ENCODE peak calls at places on chromosomes 4 and X, in four cellular contexts. V, D, M and J are unnamed samples.

GRCh38 chr4:181498148-181498547 is 745.1 kb upstream of the TENM3 start:
- DNase-seq in V (no peak), M (no peak), D (no peak), J (no peak)

GRCh38 chr4:21366312-21366711 is 582.3 kb downstream of the KCNIP4 start:
- DNase-seq in M (no peak), V (no peak), D (no peak), J (no peak)

GRCh38 chr4:185716008-185716976 is 95.7 kb downstream of the SORBS2 start:
- DNase-seq in M (no peak), D (no peak), V (no peak), J (no peak)

GRCh38 chr4:65983062-65983461 is 312.8 kb upstream of the EPHA5 start:
- DNase-seq in V (no peak), D (no peak), M (peak), J (no peak)

GRCh38 chr4:52853351-52853750 is 8.8 kb upstream of the RASL11B start:
- DNase-seq in V (peak), D (no peak), M (no peak), J (no peak)

GRCh38 chrX:39445336-39445735 is 644.1 kb downstream of the MID1IP1 start:
- DNase-seq in M (no peak), D (no peak), V (no peak), J (peak)

GRCh38 chr4:29002151-29002550 is 1718.0 kb upstream of the PCDH7 start:
- DNase-seq in V (no peak), M (no peak), D (no peak), J (no peak)

GRCh38 chr4:114474401-114474800 is 124.2 kb upstream of the UGT8 start:
- DNase-seq in M (peak), V (no peak), D (no peak), J (peak)

GRCh38 chr4:89056292-89056952 is 563 bp downstream of the FAM13A start:
- DNase-seq in D (no peak), M (no peak), V (no peak), J (no peak)

GRCh38 chr4:153207561-153207960 is 3.3 kb downstream of the TRIM2 start:
- DNase-seq in D (peak), V (no peak), M (peak), J (peak)

GRCh38 chr4:185656467-185656890 is 121.2 kb upstream of the PDLIM3 start:
- DNase-seq in D (peak), V (no peak), M (peak), J (no peak)

GRCh38 chr4:7675612-7676320 is 241.0 kb upstream of the PSAPL1 start:
- DNase-seq in V (no peak), D (no peak), M (no peak), J (no peak)

GRCh38 chrX:65034292-65034640 is 58.0 kb upstream of the ZC4H2 start:
- DNase-seq in M (no peak), D (no peak), V (no peak), J (no peak)

GRCh38 chrX:65035451-65035779 is 59.2 kb upstream of the ZC4H2 start:
- DNase-seq in D (peak), V (peak), M (peak), J (no peak)

DNA sequence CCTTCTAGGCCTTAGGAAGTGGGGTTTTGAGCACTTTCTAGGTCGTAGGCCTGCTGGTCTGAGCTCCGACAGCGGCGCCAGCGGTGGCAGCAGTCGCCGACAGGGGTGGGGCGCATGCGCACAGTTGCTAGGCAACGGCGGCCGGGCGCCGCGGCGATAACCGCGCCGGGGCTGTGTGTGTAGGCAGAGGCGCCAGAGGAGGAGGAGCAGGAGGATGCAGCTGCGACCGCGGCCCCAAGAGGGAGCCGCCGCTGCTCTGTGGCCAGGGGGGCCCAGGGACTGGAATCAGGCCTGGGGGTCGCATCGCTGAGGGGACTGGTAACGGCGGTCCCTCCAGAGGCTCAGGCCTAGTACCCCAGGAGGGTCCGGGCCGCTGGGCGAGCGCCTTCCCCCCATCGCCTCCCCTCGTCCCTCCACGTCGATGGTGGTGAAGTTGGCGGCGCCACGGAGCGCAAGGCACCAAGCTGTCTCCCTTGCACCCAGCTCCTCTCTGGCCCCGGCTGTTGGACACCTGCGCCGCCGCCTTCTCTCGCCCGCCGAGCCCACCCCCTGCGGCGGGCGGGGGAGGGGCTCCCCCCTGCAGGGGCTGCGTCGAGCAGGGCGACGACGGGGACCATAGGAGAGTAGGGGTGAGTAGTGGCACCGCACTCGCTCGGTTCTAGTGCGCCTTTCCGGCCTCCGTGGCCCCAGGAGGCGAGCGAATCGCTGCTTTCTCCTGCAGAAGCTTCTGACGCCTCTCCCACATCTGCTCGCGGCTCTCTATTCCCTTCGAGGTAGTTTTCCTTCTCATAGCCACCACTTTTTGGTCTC is 58.6 kb upstream of the ZC4H2 start:
- DNase-seq in V (peak), D (peak), M (peak), J (no peak)
- TF ChIP-seq CTCF in V (peak), D (peak), M (peak), J (no peak)

DNA sequence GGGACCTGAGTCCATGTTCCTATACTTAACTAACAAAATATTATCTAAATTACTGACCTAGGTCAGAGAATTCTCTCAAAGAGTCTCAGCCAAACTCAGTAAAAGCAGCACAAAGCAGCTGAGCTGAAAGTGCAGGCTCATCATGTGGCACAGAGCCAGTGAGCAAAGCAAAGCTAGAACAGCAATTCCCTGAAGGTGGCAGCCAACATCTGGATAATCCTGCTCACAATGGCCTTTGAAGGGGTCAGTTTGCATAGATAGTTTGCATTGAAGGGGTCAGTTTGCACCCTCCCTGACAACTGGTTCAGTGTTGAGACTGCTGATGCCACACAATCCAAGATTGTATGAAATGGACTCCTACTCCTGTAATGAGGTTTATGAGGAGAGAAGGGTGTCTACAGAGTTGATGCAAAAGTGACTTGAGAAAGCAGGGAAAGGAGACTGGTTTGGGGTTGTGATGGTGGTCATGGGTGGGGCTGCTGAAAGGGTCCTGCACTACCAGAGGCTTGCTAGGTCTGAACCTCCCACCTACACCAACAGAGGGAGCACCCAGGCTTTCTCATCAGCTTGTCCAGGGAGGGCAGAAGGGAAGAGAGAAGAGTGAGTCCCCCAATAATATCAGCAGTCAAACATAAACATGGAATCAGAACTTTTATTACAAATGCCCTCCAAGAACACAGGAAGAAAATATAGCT is 39.7 kb downstream of the TRIM61 start:
- DNase-seq in D (no peak), M (peak), V (peak), J (peak)
- TF ChIP-seq CTCF in D (no peak), M (peak), V (peak), J (peak)

GRCh38 chr4:128841402-128841801 is 31.9 kb downstream of the JADE1 start:
- DNase-seq in M (no peak), V (peak), D (no peak), J (no peak)

GRCh38 chr4:128837679-128838078 is 28.2 kb downstream of the JADE1 start:
- DNase-seq in D (no peak), M (no peak), V (no peak), J (no peak)

GRCh38 chr4:128837198-128837597 is 27.7 kb downstream of the JADE1 start:
- DNase-seq in V (no peak), D (no peak), M (no peak), J (no peak)

GRCh38 chr4:128844931-128845330 is 35.4 kb downstream of the JADE1 start:
- DNase-seq in V (no peak), D (peak), M (no peak), J (no peak)

DNA sequence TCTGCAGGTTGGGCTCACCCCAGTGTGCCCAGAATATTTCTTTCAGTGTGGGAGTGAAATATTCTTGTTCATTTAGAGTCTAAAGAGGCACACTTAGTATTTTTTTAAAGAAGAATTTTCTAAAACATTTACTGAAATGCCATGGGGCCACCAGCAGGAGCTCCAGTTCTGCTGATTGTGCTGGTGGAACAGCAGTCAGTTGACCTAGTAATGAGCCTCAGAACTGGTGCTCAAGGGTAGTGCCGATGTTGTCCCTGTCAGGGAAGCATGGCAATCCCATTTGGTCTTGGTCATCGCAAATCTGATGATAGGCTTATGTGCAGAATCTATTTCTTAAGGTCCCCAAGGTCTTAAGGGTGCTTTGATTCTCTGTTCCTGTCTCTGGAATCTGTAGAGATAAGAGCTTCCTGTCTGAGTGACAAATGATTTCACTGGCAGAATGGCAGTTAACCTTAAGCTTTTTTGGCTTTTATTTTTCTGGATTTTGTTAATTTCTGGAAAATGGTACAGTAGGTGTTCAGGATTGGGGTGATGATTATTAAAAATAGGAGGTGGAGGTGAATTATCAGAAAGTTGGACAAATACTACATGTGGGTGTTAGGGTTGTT is 31.3 kb downstream of the JADE1 start:
- DNase-seq in M (no peak), D (no peak), V (no peak), J (no peak)
- TF ChIP-seq CTCF in M (peak), D (no peak), V (no peak), J (no peak)

GRCh38 chr4:183099537-183100297 is 660 bp downstream of the WWC2 start:
- DNase-seq in D (peak), V (no peak), M (no peak), J (peak)
- TF ChIP-seq CTCF in D (peak), V (peak), M (peak), J (no peak)

DNA sequence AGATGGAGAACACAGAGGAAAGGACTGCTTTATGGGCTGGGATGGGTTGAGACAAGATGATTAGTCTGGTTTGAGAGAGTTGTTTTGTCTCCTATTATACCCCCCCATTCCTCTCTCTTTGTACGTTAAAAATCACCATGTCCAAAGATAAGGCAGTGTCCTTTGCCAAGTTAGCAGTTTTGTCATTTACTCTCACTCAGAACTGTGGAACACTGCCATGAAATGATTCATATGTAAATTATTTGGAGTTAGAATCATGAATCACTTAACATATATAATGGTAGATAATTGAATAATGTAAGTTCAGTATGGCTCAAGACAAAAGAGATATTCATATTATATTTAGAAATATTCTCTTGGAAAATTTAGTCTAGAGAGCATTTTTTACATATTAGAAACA is 151.3 kb downstream of the DCLK2 start:
- DNase-seq in V (peak), M (peak), D (no peak), J (peak)
- TF ChIP-seq CTCF in V (no peak), M (no peak), D (no peak), J (no peak)